ENCODE peak calls at places on chromosomes 2 and 18, in nine cellular contexts. B, V, W, S, R, L, I, H and U are unnamed samples. For H3K27me3, the result is how much of the 10 kb centered on the place peaks cover.

GRCh38 chr2:61853086-61853847 is 593 bp downstream of the FAM161A start:
- DNase-seq in H (peak), V (peak), R (no peak), L (no peak), B (no peak), S (no peak), I (peak), W (peak), U (peak)

GRCh38 chr2:204234879-204235278 is 298.3 kb downstream of the ICOS start:
- DNase-seq in V (no peak), L (no peak), I (no peak), S (peak), R (no peak), W (no peak), H (no peak), B (no peak), U (no peak)

GRCh38 chr2:20532634-20533437 is 86.0 kb downstream of the RHOB start:
- DNase-seq in I (no peak), R (no peak), W (peak), L (no peak), S (no peak), V (no peak), B (no peak), H (no peak), U (peak)

GRCh38 chr2:200239216-200239615 is 67.3 kb upstream of the SPATS2L start:
- DNase-seq in I (no peak), B (peak), W (no peak), V (peak), H (no peak), S (no peak), R (no peak), L (no peak), U (no peak)

GRCh38 chr2:163863073-163863472 is 127.3 kb upstream of the FIGN start:
- DNase-seq in B (no peak), R (no peak), V (no peak), W (no peak), I (no peak), H (no peak), S (no peak), L (no peak), U (no peak)

GRCh38 chr2:153156743-153157142 is 321.8 kb downstream of the RPRM start:
- DNase-seq in V (no peak), R (no peak), H (no peak), I (no peak), B (no peak), S (no peak), L (no peak), W (no peak), U (no peak)

GRCh38 chr2:218710334-218710686 is 325 bp upstream of the TTLL4 start:
- DNase-seq in L (no peak), B (no peak), W (no peak), R (no peak), I (no peak), H (no peak), V (no peak), S (no peak), U (no peak)

GRCh38 chr2:238731961-238732360 is 115.9 kb upstream of the TWIST2 start:
- DNase-seq in S (no peak), W (no peak), R (no peak), V (peak), I (no peak), H (no peak), L (no peak), B (no peak), U (no peak)

GRCh38 chr2:207163053-207163814 is 2.5 kb downstream of the KLF7 start:
- DNase-seq in W (peak), H (peak), I (no peak), B (no peak), L (no peak), S (peak), R (no peak), V (peak), U (peak)

GRCh38 chr2:181268174-181268867 is 188.9 kb upstream of the ITGA4 start:
- DNase-seq in L (no peak), B (no peak), V (no peak), I (no peak), S (no peak), R (no peak), H (no peak), W (no peak), U (no peak)

GRCh38 chr2:132752421-132753206 is 82.6 kb upstream of the LYPD1 start:
- DNase-seq in B (no peak), I (no peak), L (no peak), R (no peak), W (no peak), S (no peak), V (no peak), H (no peak), U (no peak)

GRCh38 chr18:68417166-68417776 is 297.6 kb downstream of the TMX3 start:
- DNase-seq in L (no peak), I (no peak), R (no peak), V (peak), H (no peak), B (no peak), S (no peak), W (no peak), U (no peak)

GRCh38 chr2:176122633-176123482 is at the start of gene HOXD9:
- DNase-seq in L (no peak), B (peak), S (no peak), W (no peak), R (no peak), V (no peak), I (no peak), H (no peak), U (peak)

GRCh38 chr18:79572848-79573451 is 106.7 kb upstream of the CTDP1 start:
- DNase-seq in H (no peak), V (no peak), W (no peak), R (no peak), S (no peak), I (no peak), B (no peak), L (no peak), U (peak)

GRCh38 chr2:16614314-16614860 is 51.2 kb downstream of the CYRIA start:
- DNase-seq in W (no peak), I (peak), L (no peak), R (no peak), S (no peak), H (peak), B (peak), V (no peak), U (no peak)

GRCh38 chr2:233705911-233706506 is 6.7 kb upstream of the UGT1A5 start:
- DNase-seq in W (no peak), R (no peak), L (no peak), B (no peak), S (no peak), I (no peak), V (peak), H (no peak), U (no peak)

GRCh38 chr2:38171208-38171858 is 95.4 kb upstream of the CYP1B1 start:
- DNase-seq in H (no peak), V (no peak), R (no peak), L (no peak), I (no peak), B (no peak), S (no peak), W (no peak), U (no peak)

DNA sequence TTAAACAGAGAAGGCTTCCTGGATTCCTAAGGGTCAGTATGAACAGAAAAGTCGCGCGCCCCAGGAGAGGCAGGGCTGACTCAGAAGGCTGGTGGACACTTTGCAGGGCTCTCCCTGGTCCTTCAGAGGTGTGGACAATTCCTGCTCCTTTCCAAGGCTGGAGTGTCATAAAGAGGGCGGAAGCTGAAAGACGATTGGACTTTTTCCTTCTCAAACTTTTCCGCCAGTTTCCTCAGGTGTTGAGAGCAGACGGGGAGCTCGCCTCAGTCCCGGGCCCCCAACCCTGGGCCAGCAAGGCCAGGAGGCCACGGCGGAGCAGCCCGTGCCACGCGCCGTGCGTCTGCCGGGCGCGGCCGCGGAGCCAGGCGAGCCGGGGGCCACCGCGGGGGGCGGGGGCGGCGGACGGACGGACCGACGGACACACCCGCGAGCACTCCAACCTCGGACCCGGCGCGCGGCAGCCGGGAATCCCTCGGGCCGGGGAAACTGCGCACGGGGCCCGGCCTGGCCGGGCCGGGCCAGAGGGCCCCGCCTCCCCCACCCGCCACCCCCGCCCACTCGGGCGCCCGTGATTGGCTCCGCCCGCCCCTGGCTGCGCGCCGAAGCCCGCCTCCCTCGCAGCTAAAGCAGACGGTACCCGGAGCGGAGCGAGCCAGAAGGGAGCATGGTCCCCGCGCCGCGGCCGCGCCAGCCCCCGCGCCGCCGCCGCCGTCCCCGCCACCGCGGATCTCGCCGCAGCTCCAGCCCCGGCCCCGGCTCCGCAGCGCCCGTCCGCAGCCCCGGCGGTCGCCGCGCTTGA is at the start of gene KLHL29:
- DNase-seq in L (peak), S (no peak), B (peak), I (peak), V (peak), H (peak), R (peak), W (no peak), U (peak)
- H3K27me3 ChIP-seq in L (under half), S (under half), B (under half), I (under half), V (under half), H (half or more), R (under half), W (under half), U (under half)

GRCh38 chr2:88127888-88128653 is at the start of gene FABP1:
- DNase-seq in B (no peak), R (no peak), S (no peak), H (peak), V (no peak), I (no peak), W (peak), L (no peak), U (no peak)
- H3K27me3 ChIP-seq in B (under half), R (under half), S (under half), H (under half), V (under half), I (half or more), W (under half), L (under half), U (under half)

DNA sequence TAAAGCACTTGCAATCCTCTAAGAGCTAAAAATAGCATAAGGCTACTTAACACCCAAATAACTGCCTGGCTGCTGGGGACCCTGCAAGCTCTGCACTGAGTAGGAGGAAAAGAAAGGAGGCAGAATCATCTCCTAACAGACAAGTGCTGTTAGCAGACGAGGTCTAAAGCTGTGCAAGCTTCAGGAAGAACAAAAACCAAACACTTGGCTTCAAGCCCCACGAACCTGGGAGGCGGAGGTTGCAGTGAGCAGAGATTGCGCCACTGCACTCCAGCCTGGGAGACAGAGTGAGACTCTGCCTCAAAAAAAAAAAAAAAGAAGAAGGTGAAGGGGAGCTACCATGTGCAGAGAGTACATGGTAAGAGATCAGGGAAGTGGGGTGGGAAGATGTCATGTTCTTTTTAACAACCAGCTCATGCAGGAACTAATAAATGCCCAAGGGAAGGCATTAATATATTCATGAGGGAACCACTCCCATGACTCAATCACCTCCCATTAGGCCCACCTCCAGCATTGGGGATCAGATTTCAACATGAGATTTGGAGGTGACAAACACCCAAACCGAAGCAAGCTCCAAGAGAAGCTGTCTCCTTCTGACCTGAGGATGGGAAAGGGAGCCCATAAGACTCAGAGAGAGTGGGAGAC is 28.8 kb upstream of the INO80C start:
- DNase-seq in B (no peak), R (no peak), V (peak), W (no peak), L (no peak), H (no peak), S (no peak), I (no peak), U (peak)
- H3K27me3 ChIP-seq in B (under half), R (under half), V (under half), W (under half), L (under half), H (under half), S (under half), I (under half), U (under half)

GRCh38 chr2:130967020-130967495 is 126.2 kb downstream of the FAM168B start:
- DNase-seq in B (no peak), V (no peak), W (no peak), L (no peak), S (no peak), I (no peak), R (no peak), H (no peak), U (no peak)

GRCh38 chr2:130966149-130967019 is 126.9 kb downstream of the FAM168B start:
- DNase-seq in R (no peak), H (no peak), V (no peak), B (no peak), L (no peak), I (no peak), S (no peak), W (no peak), U (no peak)

GRCh38 chr2:130963849-130964793 is 127.4 kb downstream of the ARHGEF4 start:
- DNase-seq in W (no peak), L (no peak), S (no peak), H (peak), V (no peak), B (peak), I (peak), R (no peak), U (no peak)

GRCh38 chr2:130963058-130963848 is 126.5 kb downstream of the ARHGEF4 start:
- DNase-seq in L (no peak), R (no peak), S (no peak), V (no peak), W (no peak), H (peak), B (no peak), I (no peak), U (no peak)

GRCh38 chr2:130964931-130965330 is 128.2 kb downstream of the ARHGEF4 start:
- DNase-seq in L (no peak), V (no peak), H (no peak), S (no peak), R (no peak), I (no peak), B (no peak), W (no peak), U (no peak)
- H3K27me3 ChIP-seq in L (under half), V (under half), H (half or more), S (under half), R (under half), I (half or more), B (under half), W (under half), U (under half)

GRCh38 chr18:54700580-54700979 is 109.5 kb downstream of the DYNAP start:
- DNase-seq in W (no peak), R (no peak), I (no peak), S (no peak), L (no peak), B (no peak), H (no peak), V (no peak), U (no peak)
- H3K27me3 ChIP-seq in W (under half), R (under half), I (under half), S (under half), L (under half), B (under half), H (under half), V (under half), U (under half)

GRCh38 chr18:48133675-48134251 is 203.3 kb upstream of the SMAD2 start:
- DNase-seq in B (no peak), R (no peak), L (no peak), H (peak), S (no peak), V (peak), I (no peak), W (no peak), U (no peak)
- H3K27me3 ChIP-seq in B (under half), R (under half), L (under half), H (under half), S (half or more), V (under half), I (under half), W (under half), U (under half)

DNA sequence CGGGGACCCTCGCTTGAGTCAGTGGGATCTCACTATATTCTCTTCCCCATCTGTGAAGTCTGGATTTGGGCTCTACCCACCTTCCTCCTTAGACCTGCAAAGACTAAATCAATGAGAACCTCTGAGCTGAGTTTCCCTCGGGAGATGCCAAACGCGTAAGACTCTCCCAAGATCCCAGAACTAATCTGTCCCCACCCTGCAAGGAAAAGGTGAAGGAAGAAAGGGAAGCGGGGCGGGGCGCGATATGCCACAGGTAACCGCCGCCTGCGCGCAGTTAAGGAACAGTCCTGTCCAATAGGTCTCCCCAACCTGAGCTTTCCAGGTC is 780 bp downstream of the SRD5A2 start:
- DNase-seq in L (no peak), V (peak), I (no peak), R (no peak), H (no peak), W (no peak), B (no peak), S (no peak), U (no peak)
- H3K27me3 ChIP-seq in L (under half), V (under half), I (under half), R (under half), H (half or more), W (under half), B (under half), S (under half), U (under half)